ENCODE peak calls at places on chromosomes 16 and 17, in six cellular contexts. U is NCI-H2029; G is head of caudate nucleus; Q is A549; P is lung; A is CD8-positive, alpha-beta memory T cell. W is an unnamed sample.

GRCh38 chr16:86479419-86479818 is 30.9 kb upstream of the FOXF1 start:
- DNase-seq in A (no peak), P (no peak), U (no peak), Q (no peak), G (no peak), W (no peak)

GRCh38 chr16:60203525-60204124 is 1469.5 kb upstream of the GOT2 start:
- DNase-seq in G (no peak), U (no peak), Q (peak; percentile 22), A (no peak), P (no peak), W (no peak)

GRCh38 chr17:66508896-66509843 is 206.8 kb downstream of the PRKCA start:
- DNase-seq in G (no peak), A (no peak), P (peak; percentile 64), Q (peak; percentile 97), U (peak; percentile 58), W (peak; percentile 64)

GRCh38 chr17:5500247-5500803 is 14.0 kb downstream of the MIS12 start:
- DNase-seq in P (no peak), U (no peak), Q (no peak), A (no peak), G (no peak), W (no peak)

GRCh38 chr17:29219378-29220047 is 27.1 kb upstream of the CRYBA1 start:
- DNase-seq in Q (peak; percentile 86), U (peak; percentile 45), A (peak; percentile 63), P (peak; percentile 79), G (peak; percentile 87), W (peak; percentile 82)

GRCh38 chr16:49603956-49604355 is 230.4 kb downstream of the C16orf78 start:
- DNase-seq in U (no peak), A (no peak), G (no peak), Q (no peak), P (no peak), W (peak; percentile 28)

GRCh38 chr17:4950757-4951204 is at the start of gene ENO3:
- DNase-seq in P (no peak), Q (no peak), U (peak; percentile 6), G (no peak), A (no peak), W (peak; percentile 84)

GRCh38 chr16:13552062-13552959 is 367.6 kb upstream of the ERCC4 start:
- DNase-seq in A (no peak), Q (no peak), G (peak; percentile 5), P (no peak), U (no peak), W (no peak)

GRCh38 chr16:84478172-84478948 is 26.1 kb downstream of the MEAK7 start:
- DNase-seq in A (no peak), Q (no peak), P (no peak), U (no peak), G (no peak), W (peak; percentile 8)

GRCh38 chr17:38599398-38599856 is 6.3 kb downstream of the SRCIN1 start:
- DNase-seq in Q (no peak), P (no peak), G (no peak), U (no peak), A (no peak), W (no peak)

GRCh38 chr17:60926466-60927183 is 249.0 kb downstream of the BCAS3 start:
- DNase-seq in P (no peak), U (peak; percentile 7), Q (no peak), A (no peak), G (no peak), W (no peak)

GRCh38 chr17:41190328-41190727 is 641 bp downstream of the KRTAP9-1 start:
- DNase-seq in P (no peak), Q (no peak), A (no peak), G (no peak), U (peak; percentile 18), W (no peak)

GRCh38 chr16:15041260-15042011 is 14.4 kb downstream of the NTAN1 start:
- DNase-seq in A (no peak), Q (no peak), G (peak; percentile 61), P (peak; percentile 67), U (no peak), W (peak; percentile 86)

GRCh38 chr16:25488435-25488834 is 203.3 kb upstream of the HS3ST4 start:
- DNase-seq in A (no peak), U (no peak), P (no peak), Q (no peak), G (no peak), W (no peak)

GRCh38 chr16:11029948-11030347 is 85.6 kb downstream of the CLEC16A start:
- DNase-seq in G (no peak), U (no peak), Q (no peak), A (no peak), P (no peak), W (no peak)

GRCh38 chr17:66850692-66851091 is 15.8 kb downstream of the CACNG5 start:
- DNase-seq in Q (no peak), A (no peak), U (no peak), P (no peak), G (no peak), W (peak; percentile 1)

GRCh38 chr16:55899857-55900256 is 24.7 kb upstream of the CES5A start:
- DNase-seq in P (no peak), G (no peak), A (no peak), U (no peak), Q (no peak), W (no peak)

GRCh38 chr17:82200743-82201497 is 11.7 kb downstream of the CCDC57 start:
- DNase-seq in G (no peak), U (no peak), Q (no peak), P (no peak), A (peak; percentile 55), W (no peak)

GRCh38 chr16:27314161-27314723 is 468 bp downstream of the IL4R start:
- DNase-seq in P (peak; percentile 51), U (no peak), Q (peak; percentile 68), G (no peak), A (peak; percentile 41), W (peak; percentile 78)

GRCh38 chr17:52517176-52517575 is 358.7 kb upstream of the CA10 start:
- DNase-seq in A (no peak), G (no peak), U (no peak), Q (no peak), P (no peak), W (no peak)

GRCh38 chr17:21318439-21318838 is 33.9 kb downstream of the MAP2K3 start:
- DNase-seq in P (no peak), U (no peak), A (no peak), G (no peak), Q (no peak), W (no peak)

GRCh38 chr17:9120471-9120870 is 99.2 kb downstream of the NTN1 start:
- DNase-seq in Q (peak; percentile 19), G (no peak), A (no peak), U (no peak), P (no peak), W (no peak)

GRCh38 chr16:3902731-3903130 is 22.2 kb upstream of the CREBBP start:
- DNase-seq in U (peak; percentile 69), P (no peak), Q (no peak), G (no peak), A (no peak), W (no peak)

GRCh38 chr16:69243479-69243878 is 56.5 kb downstream of the SNTB2 start:
- DNase-seq in A (no peak), G (no peak), U (peak; percentile 12), P (no peak), Q (no peak), W (no peak)

GRCh38 chr16:30786936-30787612 is at the start of gene ZNF629:
- DNase-seq in U (no peak), P (peak; percentile 70), G (peak; percentile 80), A (no peak), Q (peak; percentile 77), W (peak; percentile 67)

GRCh38 chr17:290626-291025 is 62.0 kb downstream of the RPH3AL start:
- DNase-seq in Q (no peak), G (no peak), U (no peak), A (no peak), P (no peak), W (no peak)

GRCh38 chr17:64081802-64082799 is 47.8 kb downstream of the ERN1 start:
- DNase-seq in G (no peak), U (peak; percentile 71), P (no peak), Q (peak; percentile 93), A (peak; percentile 31), W (no peak)

GRCh38 chr17:40437095-40437732 is 6.0 kb upstream of the IGFBP4 start:
- DNase-seq in G (no peak), Q (no peak), A (no peak), U (no peak), P (no peak), W (no peak)

GRCh38 chr17:43616865-43617264 is 44.9 kb downstream of the MEOX1 start:
- DNase-seq in A (no peak), Q (no peak), P (no peak), U (no peak), G (no peak), W (no peak)

GRCh38 chr16:46920402-46921068 is 36.4 kb downstream of the GPT2 start:
- DNase-seq in U (no peak), G (no peak), Q (no peak), P (peak; percentile 73), A (no peak), W (peak; percentile 62)

GRCh38 chr17:7296189-7296861 is 1.9 kb upstream of the YBX2 start:
- DNase-seq in G (peak; percentile 82), P (peak; percentile 77), U (peak; percentile 39), Q (peak; percentile 89), A (peak; percentile 63), W (peak; percentile 82)

GRCh38 chr16:27270389-27270788 is 1.8 kb upstream of the NSMCE1 start:
- DNase-seq in Q (no peak), U (no peak), A (no peak), G (no peak), P (no peak), W (peak; percentile 38)

GRCh38 chr16:12613131-12613991 is 190.3 kb downstream of the CPPED1 start:
- DNase-seq in Q (peak; percentile 94), P (no peak), U (no peak), G (no peak), A (no peak), W (peak; percentile 71)

GRCh38 chr17:80476877-80477646 is 655 bp upstream of the NPTX1 start:
- DNase-seq in P (no peak), U (peak; percentile 50), A (no peak), G (no peak), Q (peak; percentile 54), W (no peak)